ENCODE peak calls at places on chromosome 12, in four cellular contexts. One of them, this sample, is unnamed.

GRCh38 chr12:48765753-48766162 is 23.1 kb downstream of the ADCY6 start:
- DNase-seq in GM23248: peak
- DNase-seq in CD8-positive, alpha-beta T cell: no peak
- DNase-seq in T-cell: no peak
- DNase-seq in this sample: no peak

GRCh38 chr12:78208106-78208505 is 377.4 kb downstream of the NAV3 start:
- DNase-seq in GM23248: peak
- DNase-seq in CD8-positive, alpha-beta T cell: no peak
- DNase-seq in T-cell: no peak
- DNase-seq in this sample: no peak

GRCh38 chr12:119713551-119714031 is 45.7 kb downstream of the PRKAB1 start:
- DNase-seq in CD8-positive, alpha-beta T cell: no peak
- DNase-seq in GM23248: no peak
- DNase-seq in T-cell: no peak
- DNase-seq in this sample: peak

GRCh38 chr12:122005252-122005651 is 16.4 kb upstream of the BCL7A start:
- DNase-seq in GM23248: no peak
- DNase-seq in T-cell: no peak
- DNase-seq in CD8-positive, alpha-beta T cell: no peak
- DNase-seq in this sample: no peak

GRCh38 chr12:57416039-57416996 is 14.5 kb downstream of the R3HDM2 start:
- DNase-seq in GM23248: peak
- DNase-seq in CD8-positive, alpha-beta T cell: no peak
- DNase-seq in T-cell: no peak
- DNase-seq in this sample: no peak

GRCh38 chr12:6364037-6364360 is 11.4 kb downstream of the SCNN1A start:
- DNase-seq in GM23248: peak
- DNase-seq in CD8-positive, alpha-beta T cell: peak
- DNase-seq in T-cell: peak
- DNase-seq in this sample: no peak

GRCh38 chr12:30698346-30698745 is 2.7 kb upstream of the IPO8 start:
- DNase-seq in T-cell: no peak
- DNase-seq in CD8-positive, alpha-beta T cell: no peak
- DNase-seq in GM23248: no peak
- DNase-seq in this sample: no peak

GRCh38 chr12:103102225-103102744 is 144.8 kb downstream of the ASCL1 start:
- DNase-seq in T-cell: no peak
- DNase-seq in GM23248: no peak
- DNase-seq in CD8-positive, alpha-beta T cell: no peak
- DNase-seq in this sample: no peak

GRCh38 chr12:113235976-113236375 is 14.7 kb downstream of the TPCN1 start:
- DNase-seq in CD8-positive, alpha-beta T cell: no peak
- DNase-seq in GM23248: no peak
- DNase-seq in T-cell: no peak
- DNase-seq in this sample: peak

GRCh38 chr12:33588082-33588712 is 148.6 kb upstream of the SYT10 start:
- DNase-seq in CD8-positive, alpha-beta T cell: no peak
- DNase-seq in T-cell: no peak
- DNase-seq in GM23248: peak
- DNase-seq in this sample: no peak

GRCh38 chr12:93913845-93914244 is 234.5 kb upstream of the PLXNC1 start:
- DNase-seq in CD8-positive, alpha-beta T cell: no peak
- DNase-seq in T-cell: no peak
- DNase-seq in GM23248: peak
- DNase-seq in this sample: no peak